ENCODE peak calls at places on chromosomes 3 and 15, in eight cellular contexts. One of them, this sample, is unnamed.

GRCh38 chr15:31845791-31846190 is 184.5 kb upstream of the CHRNA7 start:
- DNase-seq in endodermal cell: peak; percentile 29
- DNase-seq in RWPE1: no peak
- DNase-seq in sigmoid colon: no peak
- DNase-seq in Peyer's patch: no peak
- DNase-seq in cardiac muscle cell: no peak
- DNase-seq in left ventricle myocardium inferior: no peak
- DNase-seq in SK-N-MC: no peak
- DNase-seq in this sample: no peak

GRCh38 chr3:162984752-162985151 is 1488.1 kb downstream of the OTOL1 start:
- DNase-seq in endodermal cell: peak; percentile 46
- DNase-seq in RWPE1: no peak
- DNase-seq in sigmoid colon: no peak
- DNase-seq in Peyer's patch: no peak
- DNase-seq in cardiac muscle cell: no peak
- DNase-seq in left ventricle myocardium inferior: no peak
- DNase-seq in SK-N-MC: no peak
- DNase-seq in this sample: no peak

GRCh38 chr15:100083572-100083971 is 258.2 kb downstream of the ADAMTS17 start:
- DNase-seq in endodermal cell: no peak
- DNase-seq in RWPE1: no peak
- DNase-seq in sigmoid colon: peak; percentile 40
- DNase-seq in Peyer's patch: no peak
- DNase-seq in cardiac muscle cell: no peak
- DNase-seq in left ventricle myocardium inferior: peak; percentile 29
- DNase-seq in SK-N-MC: no peak
- DNase-seq in this sample: no peak

GRCh38 chr15:23686466-23687142 is 501 bp downstream of the NDN start:
- DNase-seq in endodermal cell: peak; percentile 54
- DNase-seq in RWPE1: no peak
- DNase-seq in sigmoid colon: no peak
- DNase-seq in Peyer's patch: no peak
- DNase-seq in cardiac muscle cell: peak; percentile 18
- DNase-seq in left ventricle myocardium inferior: no peak
- DNase-seq in SK-N-MC: no peak
- DNase-seq in this sample: no peak

GRCh38 chr3:142095866-142096265 is 53.5 kb downstream of the TFDP2 start:
- DNase-seq in endodermal cell: no peak
- DNase-seq in RWPE1: no peak
- DNase-seq in sigmoid colon: no peak
- DNase-seq in Peyer's patch: no peak
- DNase-seq in cardiac muscle cell: no peak
- DNase-seq in left ventricle myocardium inferior: no peak
- DNase-seq in SK-N-MC: no peak
- DNase-seq in this sample: no peak

GRCh38 chr3:130843441-130843840 is 50.4 kb upstream of the ATP2C1 start:
- DNase-seq in endodermal cell: no peak
- DNase-seq in RWPE1: no peak
- DNase-seq in sigmoid colon: no peak
- DNase-seq in Peyer's patch: no peak
- DNase-seq in cardiac muscle cell: peak; percentile 15
- DNase-seq in left ventricle myocardium inferior: no peak
- DNase-seq in SK-N-MC: no peak
- DNase-seq in this sample: no peak

GRCh38 chr3:49470714-49471420 is 800 bp downstream of the DAG1 start:
- DNase-seq in endodermal cell: no peak
- DNase-seq in RWPE1: no peak
- DNase-seq in sigmoid colon: no peak
- DNase-seq in Peyer's patch: no peak
- DNase-seq in cardiac muscle cell: no peak
- DNase-seq in left ventricle myocardium inferior: no peak
- DNase-seq in SK-N-MC: no peak
- DNase-seq in this sample: no peak

GRCh38 chr15:100187677-100188076 is 154.1 kb downstream of the ADAMTS17 start:
- DNase-seq in endodermal cell: peak; percentile 27
- DNase-seq in RWPE1: no peak
- DNase-seq in sigmoid colon: peak; percentile 18
- DNase-seq in Peyer's patch: no peak
- DNase-seq in cardiac muscle cell: no peak
- DNase-seq in left ventricle myocardium inferior: no peak
- DNase-seq in SK-N-MC: no peak
- DNase-seq in this sample: no peak

GRCh38 chr3:64417816-64418215 is 192.6 kb upstream of the PRICKLE2 start:
- DNase-seq in endodermal cell: peak; percentile 72
- DNase-seq in RWPE1: peak; percentile 1
- DNase-seq in sigmoid colon: no peak
- DNase-seq in Peyer's patch: no peak
- DNase-seq in cardiac muscle cell: no peak
- DNase-seq in left ventricle myocardium inferior: no peak
- DNase-seq in SK-N-MC: no peak
- DNase-seq in this sample: no peak

GRCh38 chr15:62558640-62559039 is 393.6 kb upstream of the C2CD4B start:
- DNase-seq in endodermal cell: peak; percentile 64
- DNase-seq in RWPE1: no peak
- DNase-seq in sigmoid colon: no peak
- DNase-seq in Peyer's patch: no peak
- DNase-seq in cardiac muscle cell: no peak
- DNase-seq in left ventricle myocardium inferior: no peak
- DNase-seq in SK-N-MC: no peak
- DNase-seq in this sample: no peak

GRCh38 chr3:127141921-127142730 is 50.8 kb upstream of the PRR23E start:
- DNase-seq in endodermal cell: peak; percentile 67
- DNase-seq in RWPE1: peak; percentile 69
- DNase-seq in sigmoid colon: peak; percentile 39
- DNase-seq in Peyer's patch: no peak
- DNase-seq in cardiac muscle cell: no peak
- DNase-seq in left ventricle myocardium inferior: no peak
- DNase-seq in SK-N-MC: no peak
- DNase-seq in this sample: no peak

GRCh38 chr15:47471020-47471419 is 246.3 kb upstream of the SEMA6D start:
- DNase-seq in endodermal cell: no peak
- DNase-seq in RWPE1: no peak
- DNase-seq in sigmoid colon: no peak
- DNase-seq in Peyer's patch: no peak
- DNase-seq in cardiac muscle cell: no peak
- DNase-seq in left ventricle myocardium inferior: no peak
- DNase-seq in SK-N-MC: no peak
- DNase-seq in this sample: no peak

GRCh38 chr3:52393131-52393807 is 51.6 kb downstream of the SEMA3G start:
- DNase-seq in endodermal cell: no peak
- DNase-seq in RWPE1: no peak
- DNase-seq in sigmoid colon: no peak
- DNase-seq in Peyer's patch: no peak
- DNase-seq in cardiac muscle cell: no peak
- DNase-seq in left ventricle myocardium inferior: peak; percentile 9
- DNase-seq in SK-N-MC: no peak
- DNase-seq in this sample: peak; percentile 44

GRCh38 chr3:38534180-38534579 is 38.0 kb downstream of the EXOG start:
- DNase-seq in endodermal cell: no peak
- DNase-seq in RWPE1: no peak
- DNase-seq in sigmoid colon: no peak
- DNase-seq in Peyer's patch: no peak
- DNase-seq in cardiac muscle cell: no peak
- DNase-seq in left ventricle myocardium inferior: no peak
- DNase-seq in SK-N-MC: no peak
- DNase-seq in this sample: no peak

GRCh38 chr3:27718459-27718858 is 3.7 kb downstream of the EOMES start:
- DNase-seq in endodermal cell: no peak
- DNase-seq in RWPE1: no peak
- DNase-seq in sigmoid colon: no peak
- DNase-seq in Peyer's patch: no peak
- DNase-seq in cardiac muscle cell: no peak
- DNase-seq in left ventricle myocardium inferior: no peak
- DNase-seq in SK-N-MC: no peak
- DNase-seq in this sample: no peak

GRCh38 chr15:73368301-73369072 is at the start of gene HCN4:
- DNase-seq in endodermal cell: peak; percentile 91
- DNase-seq in RWPE1: no peak
- DNase-seq in sigmoid colon: no peak
- DNase-seq in Peyer's patch: no peak
- DNase-seq in cardiac muscle cell: peak; percentile 89
- DNase-seq in left ventricle myocardium inferior: peak; percentile 47
- DNase-seq in SK-N-MC: no peak
- DNase-seq in this sample: no peak

GRCh38 chr3:99579246-99579645 is 59.1 kb upstream of the COL8A1 start:
- DNase-seq in endodermal cell: no peak
- DNase-seq in RWPE1: peak; percentile 31
- DNase-seq in sigmoid colon: no peak
- DNase-seq in Peyer's patch: no peak
- DNase-seq in cardiac muscle cell: no peak
- DNase-seq in left ventricle myocardium inferior: no peak
- DNase-seq in SK-N-MC: no peak
- DNase-seq in this sample: no peak

DNA sequence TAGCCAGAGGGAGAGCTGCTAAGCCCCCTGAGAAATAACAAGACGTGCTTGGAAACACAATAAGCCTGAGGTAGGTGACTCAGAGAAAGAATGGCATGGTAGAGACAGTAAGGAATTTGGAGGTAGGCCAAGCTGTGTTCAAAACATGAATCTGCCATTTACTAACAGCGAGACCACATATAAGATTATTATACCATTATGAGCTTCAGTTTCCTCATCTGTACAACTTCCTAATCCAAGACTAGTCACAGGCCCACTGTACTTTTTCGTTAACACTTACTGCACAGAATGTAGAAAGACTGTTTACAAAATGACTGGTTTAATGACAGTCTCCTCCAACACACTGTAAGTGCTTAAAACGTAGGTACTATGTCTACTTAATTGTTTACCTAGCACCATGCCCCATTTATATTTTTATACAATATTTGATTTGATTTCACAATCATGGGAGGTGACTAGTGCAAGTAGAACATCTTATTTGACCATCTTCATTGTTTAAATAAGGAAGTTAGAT is 25.7 kb downstream of the ATOSA start:
- DNase-seq in endodermal cell: no peak
- DNase-seq in RWPE1: peak; percentile 80
- DNase-seq in sigmoid colon: no peak
- DNase-seq in Peyer's patch: no peak
- DNase-seq in cardiac muscle cell: peak; percentile 0
- DNase-seq in left ventricle myocardium inferior: no peak
- DNase-seq in SK-N-MC: no peak
- DNase-seq in this sample: no peak
- H3K27ac ChIP-seq in endodermal cell: no peak overlapping the region
- H3K27ac ChIP-seq in RWPE1: no peak overlapping the region
- H3K27ac ChIP-seq in sigmoid colon: peak overlapping the region; percentile 73
- H3K27ac ChIP-seq in Peyer's patch: peak overlapping the region; percentile 42
- H3K27ac ChIP-seq in cardiac muscle cell: peak overlapping the region; percentile 84
- H3K27ac ChIP-seq in left ventricle myocardium inferior: peak overlapping the region; percentile 73
- H3K27ac ChIP-seq in SK-N-MC: no peak overlapping the region
- H3K27ac ChIP-seq in this sample: peak overlapping the region; percentile 44

GRCh38 chr3:46408853-46409252 is 1.8 kb downstream of the CCRL2 start:
- DNase-seq in endodermal cell: no peak
- DNase-seq in RWPE1: no peak
- DNase-seq in sigmoid colon: no peak
- DNase-seq in Peyer's patch: no peak
- DNase-seq in cardiac muscle cell: no peak
- DNase-seq in left ventricle myocardium inferior: no peak
- DNase-seq in SK-N-MC: no peak
- DNase-seq in this sample: no peak
- H3K27ac ChIP-seq in endodermal cell: no peak overlapping the region
- H3K27ac ChIP-seq in RWPE1: no peak overlapping the region
- H3K27ac ChIP-seq in sigmoid colon: no peak overlapping the region
- H3K27ac ChIP-seq in Peyer's patch: no peak overlapping the region
- H3K27ac ChIP-seq in cardiac muscle cell: no peak overlapping the region
- H3K27ac ChIP-seq in left ventricle myocardium inferior: no peak overlapping the region
- H3K27ac ChIP-seq in SK-N-MC: no peak overlapping the region
- H3K27ac ChIP-seq in this sample: no peak overlapping the region

GRCh38 chr3:37200141-37200540 is 25.8 kb upstream of the LRRFIP2 start:
- DNase-seq in endodermal cell: peak; percentile 68
- DNase-seq in RWPE1: no peak
- DNase-seq in sigmoid colon: no peak
- DNase-seq in Peyer's patch: no peak
- DNase-seq in cardiac muscle cell: no peak
- DNase-seq in left ventricle myocardium inferior: no peak
- DNase-seq in SK-N-MC: no peak
- DNase-seq in this sample: no peak

GRCh38 chr3:37197810-37198371 is 23.5 kb upstream of the LRRFIP2 start:
- DNase-seq in endodermal cell: no peak
- DNase-seq in RWPE1: peak; percentile 50
- DNase-seq in sigmoid colon: no peak
- DNase-seq in Peyer's patch: no peak
- DNase-seq in cardiac muscle cell: no peak
- DNase-seq in left ventricle myocardium inferior: no peak
- DNase-seq in SK-N-MC: no peak
- DNase-seq in this sample: no peak

GRCh38 chr3:37202035-37202434 is 27.7 kb upstream of the LRRFIP2 start:
- DNase-seq in endodermal cell: no peak
- DNase-seq in RWPE1: no peak
- DNase-seq in sigmoid colon: no peak
- DNase-seq in Peyer's patch: no peak
- DNase-seq in cardiac muscle cell: no peak
- DNase-seq in left ventricle myocardium inferior: no peak
- DNase-seq in SK-N-MC: no peak
- DNase-seq in this sample: no peak

GRCh38 chr3:37198547-37198946 is 24.2 kb upstream of the LRRFIP2 start:
- DNase-seq in endodermal cell: no peak
- DNase-seq in RWPE1: no peak
- DNase-seq in sigmoid colon: no peak
- DNase-seq in Peyer's patch: no peak
- DNase-seq in cardiac muscle cell: no peak
- DNase-seq in left ventricle myocardium inferior: no peak
- DNase-seq in SK-N-MC: no peak
- DNase-seq in this sample: no peak

GRCh38 chr3:37198996-37199395 is 24.6 kb upstream of the LRRFIP2 start:
- DNase-seq in endodermal cell: no peak
- DNase-seq in RWPE1: no peak
- DNase-seq in sigmoid colon: no peak
- DNase-seq in Peyer's patch: no peak
- DNase-seq in cardiac muscle cell: no peak
- DNase-seq in left ventricle myocardium inferior: no peak
- DNase-seq in SK-N-MC: no peak
- DNase-seq in this sample: no peak
- H3K27ac ChIP-seq in endodermal cell: no peak overlapping the region
- H3K27ac ChIP-seq in RWPE1: no peak overlapping the region
- H3K27ac ChIP-seq in sigmoid colon: no peak overlapping the region
- H3K27ac ChIP-seq in Peyer's patch: no peak overlapping the region
- H3K27ac ChIP-seq in cardiac muscle cell: no peak overlapping the region
- H3K27ac ChIP-seq in left ventricle myocardium inferior: no peak overlapping the region
- H3K27ac ChIP-seq in SK-N-MC: no peak overlapping the region
- H3K27ac ChIP-seq in this sample: no peak overlapping the region

DNA sequence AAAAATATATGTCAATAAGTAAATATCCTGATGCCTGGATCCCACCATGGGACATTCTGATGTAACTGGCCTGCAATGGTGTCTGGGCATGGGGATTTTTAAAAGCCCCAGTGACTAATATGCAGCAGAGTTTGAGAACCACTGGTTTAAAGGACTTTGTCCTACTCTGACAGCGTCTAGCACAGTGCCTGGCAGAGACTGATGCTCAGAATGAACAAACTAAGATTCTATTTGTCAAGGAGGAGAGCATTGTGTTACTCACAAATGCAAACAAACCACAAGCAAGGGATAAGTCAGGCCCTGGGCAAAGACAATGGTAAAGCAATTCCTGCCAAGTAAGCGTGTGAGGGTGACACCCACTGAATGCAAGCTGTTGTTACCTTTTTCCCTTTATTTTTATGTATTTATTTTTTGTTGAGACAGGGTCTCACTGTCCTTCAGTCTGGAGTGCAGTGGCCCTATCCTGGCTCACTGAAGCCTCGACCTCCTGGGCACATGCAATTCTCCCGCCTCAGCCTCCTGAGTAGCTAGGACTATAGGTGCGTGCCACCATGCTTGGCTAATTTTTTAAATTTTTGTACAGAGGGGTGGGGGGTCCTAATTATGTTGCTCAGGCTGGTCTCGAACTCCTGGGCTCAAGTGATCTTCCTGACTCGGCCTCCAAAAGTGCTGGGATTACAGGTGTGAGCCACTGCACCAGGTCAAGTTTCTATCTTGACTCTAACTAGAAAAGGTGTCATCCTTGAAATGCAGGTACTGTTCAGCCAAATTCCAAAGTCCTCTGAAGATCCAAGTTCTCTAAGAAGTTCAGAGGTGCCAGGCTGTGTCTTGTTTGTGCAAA is 909 bp upstream of the GPD1L start:
- DNase-seq in endodermal cell: no peak
- DNase-seq in RWPE1: peak; percentile 1
- DNase-seq in sigmoid colon: no peak
- DNase-seq in Peyer's patch: no peak
- DNase-seq in cardiac muscle cell: no peak
- DNase-seq in left ventricle myocardium inferior: no peak
- DNase-seq in SK-N-MC: no peak
- DNase-seq in this sample: no peak
- H3K27ac ChIP-seq in endodermal cell: no peak overlapping the region
- H3K27ac ChIP-seq in RWPE1: peak overlapping the region; percentile 83
- H3K27ac ChIP-seq in sigmoid colon: peak overlapping the region; percentile 88
- H3K27ac ChIP-seq in Peyer's patch: peak overlapping the region; percentile 87
- H3K27ac ChIP-seq in cardiac muscle cell: no peak overlapping the region
- H3K27ac ChIP-seq in left ventricle myocardium inferior: peak overlapping the region; percentile 96
- H3K27ac ChIP-seq in SK-N-MC: no peak overlapping the region
- H3K27ac ChIP-seq in this sample: peak overlapping the region; percentile 67

This sample was measured in upper lobe of right lung.